ENCODE peak calls at places on chromosomes 11 and 22, in four cellular contexts. U is IMR-90, P is neural progenitor cell, S is pancreas. V is an unnamed sample.

GRCh38 chr11:13238879-13239514 is 38.6 kb upstream of the BMAL1 start:
- DNase-seq in U (peak; percentile 41), P (peak; percentile 78), S (peak; percentile 35), V (no peak)

GRCh38 chr22:30922151-30922611 is 46.4 kb downstream of the MORC2 start:
- DNase-seq in U (peak; percentile 27), P (peak; percentile 25), S (peak; percentile 65), V (no peak)

GRCh38 chr22:37802310-37803194 is 5.2 kb upstream of the GCAT start:
- DNase-seq in U (peak; percentile 39), P (peak; percentile 90), S (peak; percentile 78), V (no peak)

GRCh38 chr11:99316761-99317475 is 296.2 kb downstream of the CNTN5 start:
- DNase-seq in U (no peak), P (no peak), S (no peak), V (no peak)

GRCh38 chr22:21579474-21579851 is 11.9 kb downstream of the UBE2L3 start:
- DNase-seq in U (no peak), P (no peak), S (no peak), V (no peak)

GRCh38 chr11:33347490-33348125 is 90.4 kb downstream of the HIPK3 start:
- DNase-seq in U (no peak), P (no peak), S (no peak), V (no peak)

GRCh38 chr22:29541845-29542244 is 11.7 kb downstream of the THOC5 start:
- DNase-seq in U (no peak), P (no peak), S (no peak), V (no peak)

GRCh38 chr22:39462443-39463147 is 5.8 kb downstream of the MGAT3 start:
- DNase-seq in U (no peak), P (peak; percentile 70), S (no peak), V (no peak)

GRCh38 chr11:132466983-132467382 is 1065.3 kb downstream of the OPCML start:
- DNase-seq in U (no peak), P (peak; percentile 37), S (no peak), V (no peak)

GRCh38 chr11:17734418-17734911 is at the start of gene KCNC1:
- DNase-seq in U (peak; percentile 34), P (peak; percentile 90), S (peak; percentile 53), V (no peak)

GRCh38 chr11:95363710-95364109 is 132.7 kb upstream of the SESN3 start:
- DNase-seq in U (no peak), P (peak; percentile 87), S (no peak), V (no peak)

GRCh38 chr22:44358723-44359440 is 46.1 kb upstream of the SHISAL1 start:
- DNase-seq in U (no peak), P (no peak), S (no peak), V (peak; percentile 17)

GRCh38 chr11:116776522-116776984 is 3.8 kb upstream of the BUD13 start:
- DNase-seq in U (no peak), P (no peak), S (no peak), V (no peak)

GRCh38 chr11:112797072-112797471 is 164.1 kb upstream of the NCAM1 start:
- DNase-seq in U (no peak), P (peak; percentile 59), S (no peak), V (no peak)

DNA sequence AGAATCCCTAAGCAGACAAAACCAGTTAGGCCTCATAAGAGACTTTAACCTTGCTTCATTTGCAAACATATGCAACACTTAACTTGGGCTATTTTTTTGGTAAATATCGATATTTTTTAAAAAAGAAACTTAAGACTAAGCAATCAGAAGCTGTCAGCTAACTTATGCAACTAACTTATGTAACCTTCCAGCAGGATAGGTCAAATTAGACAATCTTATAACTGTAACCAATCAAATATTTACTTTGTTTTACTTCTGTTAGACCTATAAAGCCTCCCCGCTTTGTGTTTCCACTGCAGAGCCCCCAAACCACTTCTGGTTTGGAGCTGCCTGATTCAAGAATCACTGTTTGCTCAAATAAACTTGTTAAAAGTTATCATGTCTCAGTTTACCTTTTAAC is 8.0 kb downstream of the MSANTD4 start:
- DNase-seq in U (no peak), P (no peak), S (no peak), V (no peak)
- H3K4me3 ChIP-seq in U (no peak overlapping the region), P (no peak overlapping the region), S (no peak overlapping the region), V (no peak overlapping the region)

GRCh38 chr22:20016734-20017621 is at the start of gene ARVCF:
- DNase-seq in U (peak; percentile 85), P (peak; percentile 94), S (peak; percentile 94), V (peak; percentile 93)
- TF ChIP-seq CTCF in U (peak; percentile 4), P (no peak), S (no peak), V (peak; percentile 27)

DNA sequence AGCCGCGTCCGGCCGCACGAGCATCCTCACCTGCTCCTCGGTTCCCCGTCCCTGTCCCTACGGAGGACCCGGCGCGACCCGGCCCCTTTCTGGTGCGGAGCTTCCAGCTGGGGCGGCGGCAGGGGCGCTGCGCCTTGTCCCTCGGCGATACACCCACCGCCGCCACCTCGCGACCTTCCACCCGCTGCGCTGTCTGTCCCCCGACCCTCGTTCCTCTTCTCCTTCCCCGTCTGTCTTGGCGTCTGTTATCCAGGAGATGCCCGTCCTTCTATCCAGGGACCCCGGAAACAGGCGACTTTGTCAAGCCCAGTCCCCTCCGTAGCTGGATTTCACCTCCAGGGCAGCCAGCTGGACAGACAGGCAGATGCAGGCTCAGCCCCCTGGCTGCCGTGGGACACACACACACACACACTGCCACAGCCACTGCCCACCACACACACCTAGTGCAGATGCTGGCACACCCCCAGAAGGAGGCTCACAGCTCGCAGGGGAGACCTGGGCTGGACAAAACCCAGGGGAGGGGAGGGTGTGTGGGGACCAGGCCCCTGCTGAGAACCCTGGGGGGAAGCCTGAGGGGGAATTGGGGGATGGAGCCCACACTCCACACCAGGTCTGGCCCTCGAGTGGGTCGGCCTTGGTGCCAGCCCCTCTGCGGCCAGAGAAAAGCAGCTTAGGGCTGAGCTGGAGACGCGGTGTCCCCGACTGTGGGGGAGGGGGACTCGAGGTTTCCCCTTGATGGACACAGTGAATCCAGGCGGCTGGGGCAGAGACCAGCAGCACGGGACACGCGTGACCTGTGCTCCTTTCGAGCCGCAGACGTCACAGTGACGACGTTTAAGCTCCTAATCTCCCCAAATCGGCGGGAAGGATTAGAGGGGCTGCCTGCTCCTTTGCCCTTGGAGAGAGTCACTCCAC is 781 bp downstream of the DRD4 start:
- DNase-seq in U (no peak), P (peak; percentile 72), S (peak; percentile 40), V (no peak)
- H3K4me3 ChIP-seq in U (peak overlapping the region; percentile 23), P (peak overlapping the region; percentile 68), S (no peak overlapping the region), V (peak overlapping the region; percentile 38)

DNA sequence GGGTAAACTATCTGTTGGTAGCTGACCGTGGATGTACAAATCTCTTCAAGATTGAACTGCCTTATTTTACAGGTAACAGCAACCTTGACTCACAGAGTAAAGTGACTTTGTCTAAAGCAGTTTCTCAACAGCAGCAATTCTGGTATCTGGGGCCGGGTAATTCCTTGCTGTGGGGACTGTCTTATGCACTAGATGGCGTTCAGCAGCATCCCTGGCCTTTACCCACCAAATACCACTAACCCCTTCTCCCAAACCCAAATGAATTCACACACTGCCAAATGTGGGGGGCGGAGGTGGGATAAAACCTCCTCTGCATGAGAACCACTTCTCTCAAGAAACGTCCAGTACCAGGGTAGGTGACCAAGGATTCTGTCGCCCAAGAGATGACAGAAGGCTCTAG is 1.7 kb upstream of the INCENP start:
- DNase-seq in U (no peak), P (peak; percentile 59), S (no peak), V (no peak)
- TF ChIP-seq CTCF in U (peak; percentile 22), P (peak; percentile 53), S (no peak), V (no peak)

GRCh38 chr22:49053574-49053973 is 774.1 kb downstream of the BRD1 start:
- DNase-seq in U (no peak), P (no peak), S (no peak), V (no peak)

GRCh38 chr22:49051491-49052022 is 776.1 kb downstream of the BRD1 start:
- DNase-seq in U (no peak), P (no peak), S (no peak), V (no peak)

GRCh38 chr22:49055406-49055805 is 772.3 kb downstream of the BRD1 start:
- DNase-seq in U (no peak), P (no peak), S (no peak), V (no peak)

GRCh38 chr22:49052023-49052538 is 775.6 kb downstream of the BRD1 start:
- DNase-seq in U (no peak), P (no peak), S (peak; percentile 50), V (no peak)

DNA sequence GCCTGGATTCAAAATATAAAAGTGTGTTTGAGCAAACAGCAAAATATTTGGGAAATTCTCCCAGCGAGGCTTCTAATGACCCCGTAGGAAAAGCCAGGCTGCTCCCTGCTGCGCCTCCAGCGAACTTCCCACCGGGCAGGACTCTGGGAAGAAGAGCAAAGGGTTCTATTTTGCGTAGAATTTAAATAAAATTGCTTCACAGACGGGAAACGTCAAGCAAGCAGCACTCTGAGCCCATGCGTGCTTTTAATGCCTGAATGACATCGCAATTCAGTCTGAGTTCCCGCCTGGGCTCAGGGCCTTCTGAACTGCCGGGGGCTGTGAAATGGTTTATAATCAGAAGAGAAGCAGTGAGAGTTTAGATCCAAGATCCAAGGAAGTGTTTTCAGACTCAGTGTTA is 775.1 kb downstream of the BRD1 start:
- DNase-seq in U (no peak), P (no peak), S (no peak), V (no peak)
- H3K4me3 ChIP-seq in U (no peak overlapping the region), P (no peak overlapping the region), S (no peak overlapping the region), V (no peak overlapping the region)

DNA sequence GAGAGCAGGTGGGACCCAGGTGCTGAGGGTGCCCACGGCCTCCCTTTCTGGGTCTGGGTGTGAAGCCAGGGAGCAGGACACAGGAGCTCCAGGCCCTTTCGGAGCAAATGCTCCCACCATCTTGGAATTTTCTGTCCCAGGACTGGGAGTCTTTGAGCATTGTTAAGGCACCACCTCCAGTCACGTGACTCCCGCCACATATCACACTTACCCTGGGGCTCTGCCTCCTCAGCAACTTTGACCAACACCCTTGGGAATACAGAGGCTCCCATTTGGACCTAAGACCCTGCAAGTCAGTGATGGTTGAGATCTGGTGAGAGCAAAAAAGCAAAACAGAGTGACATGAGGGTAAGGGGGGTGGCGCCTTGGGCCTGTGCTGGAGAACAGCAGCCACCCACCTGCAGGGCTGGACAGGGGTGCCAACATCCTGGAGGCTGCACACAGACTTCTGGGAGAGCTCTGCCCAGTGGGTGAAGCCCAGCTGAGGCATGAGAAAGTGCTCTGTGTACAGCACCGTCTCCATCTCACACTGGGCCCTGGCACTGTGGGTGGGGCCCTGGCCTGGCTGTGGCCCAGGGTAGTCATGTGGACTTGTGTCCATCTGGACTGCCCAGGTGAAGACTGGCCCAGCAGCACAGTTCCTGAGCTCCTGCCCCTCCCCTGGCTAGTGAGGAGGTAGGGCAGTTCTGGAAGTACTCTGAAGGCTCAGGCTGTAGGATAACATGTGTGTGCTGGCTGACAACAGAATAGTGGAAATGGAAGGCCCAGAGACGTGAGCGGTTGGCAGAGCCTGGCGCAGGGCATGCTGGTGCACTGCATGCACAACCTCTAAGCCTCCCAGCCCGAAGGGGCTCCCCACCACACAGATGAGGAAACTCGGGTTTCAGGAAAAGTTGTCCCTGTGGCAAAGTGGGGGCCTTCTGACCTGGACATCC is 35.6 kb downstream of the RSPH14 start:
- DNase-seq in U (no peak), P (no peak), S (no peak), V (no peak)
- TF ChIP-seq CTCF in U (no peak), P (no peak), S (no peak), V (no peak)